ENCODE peak calls at places on chromosomes 3 and 15, in nine cellular contexts. V is adrenal gland; O is lung; P is MM.1S; I is astrocyte of the spinal cord; N is Caco-2; Q is A549; J is AG04450; T is CD8-positive, alpha-beta T cell. B is an unnamed sample.

GRCh38 chr3:72768976-72769375 is 79.3 kb downstream of the SHQ1 start:
- DNase-seq in Q (no peak), N (no peak), I (no peak), J (no peak), V (no peak), T (no peak), P (no peak), O (no peak), B (no peak)

GRCh38 chr15:87952736-87953135 is 303.8 kb downstream of the NTRK3 start:
- DNase-seq in I (no peak), P (no peak), J (no peak), V (no peak), N (no peak), T (no peak), Q (no peak), O (no peak), B (no peak)

GRCh38 chr3:111976254-111976653 is 2.6 kb upstream of the ABHD10 start:
- DNase-seq in V (no peak), P (no peak), Q (no peak), J (no peak), T (no peak), O (no peak), N (no peak), I (no peak), B (no peak)

GRCh38 chr3:122263058-122263457 is 62.0 kb upstream of the CSTA start:
- DNase-seq in Q (no peak), V (no peak), J (no peak), T (no peak), P (no peak), O (no peak), I (no peak), N (no peak), B (no peak)

GRCh38 chr3:178291555-178291954 is 244.7 kb upstream of the KCNMB2 start:
- DNase-seq in T (no peak), I (no peak), J (no peak), P (no peak), N (no peak), V (no peak), Q (no peak), O (no peak), B (no peak)

GRCh38 chr3:84958495-84959469 is at the start of gene CADM2:
- DNase-seq in V (peak), Q (peak), T (peak), I (peak), J (no peak), O (peak), P (peak), N (peak), B (peak)

GRCh38 chr3:48417529-48418108 is 12.3 kb downstream of the PLXNB1 start:
- DNase-seq in P (no peak), O (no peak), Q (no peak), I (no peak), T (no peak), V (no peak), N (no peak), J (no peak), B (no peak)

GRCh38 chr3:155026999-155027591 is 53.0 kb upstream of the MME start:
- DNase-seq in V (no peak), J (no peak), Q (no peak), N (no peak), O (no peak), P (no peak), I (peak), T (no peak), B (peak)

GRCh38 chr15:39631357-39631756 is 50.5 kb downstream of the THBS1 start:
- DNase-seq in T (no peak), N (no peak), P (no peak), O (no peak), V (no peak), Q (no peak), J (no peak), I (peak), B (no peak)

GRCh38 chr15:73143763-73144155 is 91.5 kb downstream of the NEO1 start:
- DNase-seq in O (no peak), Q (no peak), J (no peak), P (no peak), T (no peak), N (no peak), V (no peak), I (no peak), B (no peak)

GRCh38 chr3:156396851-156397250 is 158.1 kb downstream of the SSR3 start:
- DNase-seq in T (no peak), V (no peak), I (no peak), Q (no peak), J (no peak), O (no peak), N (no peak), P (no peak), B (peak)

GRCh38 chr3:188320757-188321156 is 166.8 kb downstream of the LPP start:
- DNase-seq in Q (no peak), T (no peak), V (no peak), I (peak), O (no peak), N (no peak), J (peak), P (no peak), B (peak)

GRCh38 chr3:52218454-52218853 is 7.0 kb downstream of the TLR9 start:
- DNase-seq in T (no peak), J (no peak), V (no peak), P (no peak), Q (no peak), I (no peak), N (no peak), O (no peak), B (no peak)

GRCh38 chr3:191330309-191330712 is at the start of gene UTS2B:
- DNase-seq in Q (peak), O (no peak), P (peak), I (peak), V (peak), J (peak), T (no peak), N (no peak), B (peak)

GRCh38 chr3:193780810-193781472 is 187.9 kb downstream of the OPA1 start:
- DNase-seq in J (peak), T (no peak), I (peak), V (peak), O (peak), P (peak), Q (peak), N (peak), B (peak)

GRCh38 chr3:52086939-52087675 is 30.7 kb upstream of the DUSP7 start:
- DNase-seq in J (no peak), O (no peak), P (no peak), T (no peak), V (no peak), Q (no peak), I (peak), N (no peak), B (peak)

GRCh38 chr3:14555835-14556234 is 15.7 kb upstream of the GRIP2 start:
- DNase-seq in P (no peak), Q (no peak), I (no peak), J (no peak), T (no peak), N (no peak), O (no peak), V (no peak), B (no peak)

GRCh38 chr3:195247086-195247862 is 23.7 kb downstream of the XXYLT1 start:
- DNase-seq in I (no peak), Q (no peak), V (no peak), N (no peak), P (no peak), J (no peak), O (no peak), T (no peak), B (no peak)

GRCh38 chr3:187702507-187703033 is at the start of gene RTP2:
- DNase-seq in T (no peak), O (no peak), P (no peak), N (no peak), V (no peak), Q (no peak), J (no peak), I (no peak), B (peak)

GRCh38 chr15:81825136-81825535 is 220.7 kb downstream of the MEX3B start:
- DNase-seq in O (no peak), Q (no peak), I (no peak), J (no peak), T (no peak), P (no peak), V (no peak), N (no peak), B (no peak)

GRCh38 chr15:51708013-51708412 is 26.7 kb downstream of the SCG3 start:
- DNase-seq in O (no peak), Q (no peak), T (no peak), V (no peak), P (no peak), I (no peak), N (no peak), J (no peak), B (peak)

GRCh38 chr3:197029511-197030167 is at the start of gene MELTF:
- DNase-seq in I (peak), T (peak), N (peak), O (peak), Q (peak), P (peak), V (no peak), J (peak), B (peak)

GRCh38 chr3:5122741-5123706 is 932 bp downstream of the ARL8B start:
- DNase-seq in I (peak), T (no peak), O (peak), Q (peak), P (peak), V (peak), J (no peak), N (no peak), B (peak)
- TF ChIP-seq CTCF in I (no peak), T (no peak), O (no peak), Q (no peak), P (no peak), V (no peak), J (peak), N (no peak), B (no peak)

DNA sequence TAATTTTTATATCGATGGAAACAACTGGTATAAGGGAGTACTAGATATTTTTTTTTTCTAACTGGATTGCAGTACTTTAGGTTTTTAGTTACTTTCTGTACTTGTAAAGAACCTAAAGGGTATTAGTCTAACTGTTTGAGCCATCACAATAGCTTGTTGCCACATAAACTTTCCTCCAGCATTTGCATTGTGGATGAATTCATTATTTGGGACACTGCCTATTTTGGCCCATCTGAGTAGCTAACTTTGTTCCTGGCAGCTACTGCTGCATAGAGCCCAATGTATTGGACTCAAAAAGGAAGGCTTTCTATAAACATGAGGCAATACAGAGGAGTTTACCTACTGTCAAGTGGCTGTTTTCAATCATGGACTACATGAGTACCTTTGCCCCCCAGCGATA is 1.9 kb downstream of the ROBO2 start:
- DNase-seq in J (no peak), T (no peak), P (no peak), V (no peak), N (no peak), Q (no peak), I (no peak), O (no peak), B (no peak)
- H3K4me3 ChIP-seq in J (peak), T (no peak), P (no peak), V (no peak), N (no peak), Q (no peak), I (no peak), O (no peak), B (peak)

GRCh38 chr3:141726483-141726882 is 11.6 kb upstream of the RNF7 start:
- DNase-seq in T (no peak), J (no peak), O (no peak), V (no peak), N (no peak), P (no peak), I (no peak), Q (no peak), B (no peak)

GRCh38 chr3:141729240-141729639 is 8.9 kb upstream of the RNF7 start:
- DNase-seq in J (no peak), V (no peak), Q (no peak), N (no peak), I (no peak), P (no peak), O (no peak), T (no peak), B (no peak)

DNA sequence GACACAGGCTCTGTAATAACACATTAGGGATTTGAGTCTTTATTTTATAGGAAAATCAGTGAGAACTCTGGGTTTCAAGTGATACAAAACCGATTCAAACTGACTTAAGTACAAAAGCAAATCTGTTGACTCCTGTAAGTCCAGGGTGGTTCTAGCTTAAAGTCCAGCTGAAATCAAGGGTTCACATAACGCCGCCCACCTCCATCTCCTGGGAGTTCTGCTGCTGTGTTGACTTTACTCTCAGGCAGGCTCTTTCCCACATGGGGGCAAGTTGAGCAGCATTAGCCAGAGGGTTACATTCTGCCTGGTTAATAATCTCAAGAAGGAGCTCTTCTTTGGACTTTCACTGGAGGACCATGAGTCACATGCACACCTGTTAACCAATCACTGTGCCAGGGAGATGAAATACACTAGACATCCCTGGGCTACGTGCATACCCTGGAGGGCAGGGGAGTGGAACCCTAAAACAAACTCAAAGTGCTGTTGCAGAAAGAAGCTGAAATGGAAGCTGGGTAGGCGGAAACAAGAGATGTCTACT is 9.7 kb upstream of the RNF7 start:
- DNase-seq in O (no peak), P (no peak), T (no peak), N (peak), Q (peak), J (no peak), V (no peak), I (no peak), B (no peak)
- TF ChIP-seq CTCF in O (no peak), P (no peak), T (no peak), N (no peak), Q (no peak), J (no peak), V (no peak), I (no peak), B (no peak)

GRCh38 chr15:42805266-42805665 is 68.3 kb upstream of the CDAN1 start:
- DNase-seq in Q (no peak), O (no peak), I (no peak), V (no peak), T (no peak), P (no peak), N (no peak), J (no peak), B (no peak)

GRCh38 chr15:42802168-42802567 is 65.2 kb upstream of the CDAN1 start:
- DNase-seq in N (no peak), I (no peak), P (no peak), O (no peak), T (no peak), Q (no peak), J (no peak), V (no peak), B (no peak)

GRCh38 chr15:42800731-42801474 is 64.0 kb upstream of the CDAN1 start:
- DNase-seq in I (no peak), P (no peak), V (no peak), Q (peak), N (no peak), T (no peak), O (no peak), J (no peak), B (no peak)

GRCh38 chr15:42804739-42805138 is 67.8 kb upstream of the CDAN1 start:
- DNase-seq in O (no peak), V (no peak), N (no peak), T (no peak), I (no peak), J (no peak), P (no peak), Q (no peak), B (no peak)

GRCh38 chr15:42803436-42803835 is 66.5 kb upstream of the CDAN1 start:
- DNase-seq in P (no peak), I (no peak), O (no peak), T (no peak), V (no peak), N (no peak), Q (no peak), J (no peak), B (no peak)
- H3K4me3 ChIP-seq in P (no peak), I (no peak), O (no peak), T (no peak), V (no peak), N (no peak), Q (no peak), J (no peak), B (no peak)

DNA sequence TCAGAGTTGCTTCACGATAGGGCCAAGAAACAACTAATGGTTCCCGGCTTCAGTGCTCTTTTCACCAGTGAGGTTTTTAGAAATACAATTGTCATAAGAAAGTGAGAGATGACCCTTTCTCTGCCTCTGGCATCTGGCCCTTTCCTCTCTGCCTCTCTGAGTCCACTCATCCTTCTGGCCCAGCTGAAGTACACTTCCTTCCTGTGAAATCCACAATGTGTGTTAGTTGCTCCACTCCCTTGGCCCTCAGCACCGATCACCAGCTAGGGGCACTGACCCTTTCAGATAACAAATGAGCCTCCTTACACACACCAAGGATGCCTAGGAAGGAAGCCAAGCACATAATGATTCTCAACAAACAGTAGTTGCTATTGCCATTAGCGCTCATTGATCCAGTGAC is 3.0 kb upstream of the CAV3 start:
- DNase-seq in Q (no peak), I (no peak), N (peak), O (no peak), J (no peak), P (no peak), T (no peak), V (peak), B (peak)
- TF ChIP-seq CTCF in Q (no peak), I (no peak), N (no peak), O (no peak), J (no peak), P (no peak), T (no peak), V (no peak), B (no peak)

DNA sequence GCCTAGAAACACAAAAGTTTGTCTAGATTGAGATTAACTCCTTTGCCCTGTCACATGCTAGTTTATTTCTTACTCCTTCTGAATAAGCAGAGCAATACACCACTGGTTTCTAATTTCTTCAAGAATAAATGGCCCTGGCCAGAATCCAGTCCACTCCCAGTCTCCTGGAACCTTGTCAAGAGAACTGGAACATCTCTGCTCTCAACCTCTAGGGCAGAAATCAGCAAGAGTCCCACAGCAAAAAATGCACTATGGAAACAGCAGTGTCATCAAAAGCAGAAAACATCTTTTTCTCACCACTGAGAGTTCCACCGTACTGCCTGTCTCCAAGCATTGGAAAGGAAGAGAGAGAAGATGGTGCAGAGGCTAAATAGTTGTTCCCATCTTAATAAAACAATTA is 35.9 kb upstream of the PPP2R3A start:
- DNase-seq in V (peak), Q (no peak), P (no peak), T (no peak), I (peak), J (no peak), N (no peak), O (no peak), B (peak)
- H3K4me3 ChIP-seq in V (no peak), Q (no peak), P (no peak), T (no peak), I (no peak), J (no peak), N (no peak), O (no peak), B (no peak)

B was measured in foreskin fibroblast.